ENCODE peak calls at places on chromosomes 16 and 17, in five cellular contexts. P is activated CD8-positive, alpha-beta memory T cell treated with anti-CD3 and anti-CD28 coated beads for 48 hours; L is neural crest cell; Q is EH; T is omental fat pad. O is an unnamed sample.

GRCh38 chr16:51109173-51109572 is 41.9 kb downstream of the SALL1 start:
- DNase-seq in Q (no peak), P (no peak), T (no peak), L (no peak), O (no peak)

GRCh38 chr16:48901712-48902374 is 291.9 kb upstream of the N4BP1 start:
- DNase-seq in P (no peak), T (no peak), Q (peak; percentile 26), L (no peak), O (no peak)

GRCh38 chr16:57380671-57381462 is 8.6 kb downstream of the CX3CL1 start:
- DNase-seq in T (no peak), L (no peak), Q (peak; percentile 20), P (no peak), O (no peak)

GRCh38 chr17:48514483-48514876 is 16.3 kb downstream of the HOXB1 start:
- DNase-seq in T (no peak), P (no peak), L (no peak), Q (no peak), O (no peak)

GRCh38 chr16:2460391-2460713 is 443 bp downstream of the TEDC2 start:
- DNase-seq in P (no peak), Q (no peak), L (no peak), T (no peak), O (no peak)

GRCh38 chr16:20610892-20611349 is 34.8 kb upstream of the ACSM2B start:
- DNase-seq in Q (no peak), L (no peak), T (no peak), P (no peak), O (no peak)

GRCh38 chr16:81715358-81716196 is 63.5 kb upstream of the PLCG2 start:
- DNase-seq in P (no peak), L (no peak), Q (no peak), T (no peak), O (no peak)

GRCh38 chr16:15536813-15537212 is 102.4 kb downstream of the BMERB1 start:
- DNase-seq in L (no peak), P (no peak), T (no peak), Q (no peak), O (no peak)

O was measured in gastrocnemius medialis.